ENCODE peak calls at places on chromosomes 2 and 18, in six cellular contexts. Z, P, T, D, A and E are unnamed samples.

GRCh38 chr2:233693963-233694362 is 1.3 kb downstream of the UGT1A6 start:
- DNase-seq in Z (no peak), P (no peak), T (no peak), D (no peak), A (no peak), E (no peak)

GRCh38 chr2:11348209-11348749 is 3.8 kb upstream of the ROCK2 start:
- DNase-seq in Z (no peak), P (no peak), T (peak), D (no peak), A (no peak), E (peak)

GRCh38 chr18:9726936-9727335 is 18.8 kb downstream of the RAB31 start:
- DNase-seq in Z (no peak), P (no peak), T (no peak), D (no peak), A (no peak), E (no peak)

GRCh38 chr2:99953750-99954149 is 188.6 kb downstream of the AFF3 start:
- DNase-seq in Z (no peak), P (no peak), T (no peak), D (no peak), A (no peak), E (no peak)

GRCh38 chr2:69816923-69817542 is 12.4 kb upstream of the GMCL1 start:
- DNase-seq in Z (peak), P (peak), T (peak), D (peak), A (no peak), E (peak)

GRCh38 chr18:58105908-58106673 is 62.1 kb downstream of the NEDD4L start:
- DNase-seq in Z (no peak), P (no peak), T (no peak), D (no peak), A (no peak), E (no peak)

GRCh38 chr2:63862802-63863201 is 21.1 kb downstream of the UGP2 start:
- DNase-seq in Z (no peak), P (no peak), T (no peak), D (peak), A (no peak), E (no peak)

GRCh38 chr18:21191596-21192307 is 50.3 kb upstream of the GREB1L start:
- DNase-seq in Z (peak), P (peak), T (peak), D (peak), A (peak), E (peak)

GRCh38 chr18:58176915-58177717 is 133.1 kb downstream of the NEDD4L start:
- DNase-seq in Z (no peak), P (peak), T (no peak), D (peak), A (no peak), E (no peak)

GRCh38 chr2:65353046-65353445 is 79.4 kb downstream of the SPRED2 start:
- DNase-seq in Z (no peak), P (no peak), T (no peak), D (no peak), A (no peak), E (no peak)

GRCh38 chr2:54560146-54560881 is 104.2 kb downstream of the SPTBN1 start:
- DNase-seq in Z (peak), P (peak), T (peak), D (peak), A (no peak), E (peak)

GRCh38 chr2:64330691-64331429 is 123.1 kb upstream of the LGALSL start:
- DNase-seq in Z (peak), P (peak), T (peak), D (peak), A (peak), E (peak)

GRCh38 chr18:24613887-24614286 is 153.4 kb downstream of the HRH4 start:
- DNase-seq in Z (no peak), P (no peak), T (no peak), D (no peak), A (no peak), E (no peak)

GRCh38 chr2:227608469-227609338 is 5.9 kb downstream of the SCYGR3 start:
- DNase-seq in Z (no peak), P (no peak), T (no peak), D (no peak), A (no peak), E (no peak)

DNA sequence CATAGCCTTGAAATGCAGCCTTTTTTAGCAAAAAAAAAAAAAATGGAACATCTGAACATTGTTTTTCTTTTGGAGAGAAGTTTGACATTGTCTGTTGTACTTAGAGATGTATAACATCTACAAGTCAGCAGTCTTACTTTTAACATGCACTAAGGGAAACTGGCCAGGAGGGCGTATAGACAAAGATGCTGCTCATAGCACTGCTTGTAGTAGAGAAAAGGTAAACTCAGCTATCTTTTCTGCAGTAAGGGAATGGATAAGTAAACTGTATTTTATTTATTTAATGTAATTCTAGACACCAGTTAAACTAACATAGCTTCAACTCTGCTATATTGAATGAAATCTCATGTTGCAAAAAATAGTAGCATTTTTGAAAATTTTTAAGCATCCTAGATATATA is 489.6 kb downstream of the PTPRM start:
- DNase-seq in Z (no peak), P (no peak), T (no peak), D (no peak), A (no peak), E (no peak)
- TF ChIP-seq CTCF in Z (no peak), P (no peak), T (no peak), D (no peak), A (no peak), E (no peak)

GRCh38 chr18:78069784-78070664 is 820.4 kb downstream of the GALR1 start:
- DNase-seq in Z (no peak), P (no peak), T (no peak), D (peak), A (no peak), E (peak)

GRCh38 chr18:78073275-78073674 is 823.6 kb downstream of the GALR1 start:
- DNase-seq in Z (no peak), P (no peak), T (no peak), D (peak), A (no peak), E (no peak)

GRCh38 chr18:78080081-78080480 is 830.4 kb downstream of the GALR1 start:
- DNase-seq in Z (no peak), P (no peak), T (no peak), D (no peak), A (no peak), E (no peak)

GRCh38 chr18:78071146-78071710 is 821.6 kb downstream of the GALR1 start:
- DNase-seq in Z (no peak), P (no peak), T (no peak), D (no peak), A (no peak), E (no peak)

DNA sequence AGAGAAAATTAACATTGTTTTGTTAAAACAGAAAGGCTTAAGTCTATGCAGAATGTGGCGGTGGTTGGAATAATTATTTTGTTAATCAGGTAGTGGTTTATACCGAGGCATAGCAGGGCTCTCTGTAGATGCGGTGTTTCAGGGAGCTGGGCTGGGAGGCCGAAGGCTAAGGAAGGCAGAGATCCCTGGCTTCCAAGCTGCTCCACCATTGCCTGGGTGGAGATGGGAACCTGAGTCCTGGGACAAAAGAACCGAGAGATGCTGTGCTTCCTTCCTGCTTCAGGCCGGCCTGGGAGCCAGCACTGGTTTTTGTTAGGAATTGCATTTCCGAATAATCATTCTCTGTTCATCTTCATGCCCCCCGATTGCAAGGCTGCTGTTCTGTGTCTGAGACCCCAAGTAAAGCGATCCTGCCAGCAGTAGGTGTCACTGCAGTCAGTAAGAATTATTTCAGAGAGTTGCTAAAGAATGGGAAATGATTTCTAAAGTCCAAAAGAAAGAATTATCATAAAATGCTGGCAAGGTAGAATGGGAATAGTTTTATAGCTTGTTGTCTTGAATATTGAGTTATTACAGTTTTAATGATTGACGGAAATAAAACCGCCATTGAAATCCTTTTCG is 824.9 kb downstream of the GALR1 start:
- DNase-seq in Z (no peak), P (no peak), T (no peak), D (no peak), A (no peak), E (no peak)
- TF ChIP-seq CTCF in Z (no peak), P (no peak), T (no peak), D (peak), A (peak), E (no peak)

DNA sequence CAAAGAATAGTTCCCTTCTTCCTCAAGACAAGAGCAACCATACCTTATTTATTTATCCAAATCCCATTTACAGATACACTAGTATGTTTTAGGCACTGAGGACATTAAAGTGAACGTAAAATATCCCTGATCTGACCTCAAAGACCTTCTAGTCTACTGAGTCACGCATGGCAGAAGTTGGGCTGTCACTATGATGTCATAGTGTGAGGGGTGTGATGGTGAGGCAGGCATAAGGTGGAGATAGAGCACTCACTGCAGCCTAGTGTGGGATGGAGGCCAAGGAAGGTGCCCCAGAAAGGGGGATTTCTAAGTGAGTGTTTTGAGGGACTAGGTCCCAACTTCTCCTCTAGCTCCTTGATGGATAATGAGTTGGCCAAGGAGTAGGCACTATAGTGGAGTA is 249.5 kb upstream of the SKOR2 start:
- DNase-seq in Z (no peak), P (no peak), T (no peak), D (no peak), A (no peak), E (no peak)
- TF ChIP-seq CTCF in Z (no peak), P (no peak), T (no peak), D (no peak), A (no peak), E (no peak)

GRCh38 chr2:169822036-169822435 is 2.7 kb downstream of the METTL5 start:
- DNase-seq in Z (no peak), P (no peak), T (no peak), D (no peak), A (no peak), E (no peak)

GRCh38 chr2:169818241-169818640 is 6.5 kb downstream of the METTL5 start:
- DNase-seq in Z (no peak), P (no peak), T (no peak), D (no peak), A (no peak), E (no peak)

GRCh38 chr2:169815849-169816248 is 8.9 kb downstream of the METTL5 start:
- DNase-seq in Z (no peak), P (peak), T (no peak), D (no peak), A (no peak), E (no peak)

GRCh38 chr2:169822785-169823392 is 1.8 kb downstream of the METTL5 start:
- DNase-seq in Z (no peak), P (no peak), T (no peak), D (no peak), A (no peak), E (no peak)

GRCh38 chr2:169819106-169819505 is 5.6 kb downstream of the METTL5 start:
- DNase-seq in Z (no peak), P (peak), T (no peak), D (no peak), A (no peak), E (no peak)
- TF ChIP-seq CTCF in Z (no peak), P (no peak), T (no peak), D (no peak), A (no peak), E (no peak)